ENCODE peak calls at places on chromosome 19, in eight cellular contexts. One of them, this sample, is unnamed. For H3K4me1, the result is how much of the 10 kb centered on the place peaks cover.

GRCh38 chr19:45156231-45156630 is 4.6 kb downstream of the NKPD1 start:
- DNase-seq in MM.1S: no peak
- DNase-seq in H9: peak
- DNase-seq in colonic mucosa: no peak
- DNase-seq in neural progenitor cell: peak
- DNase-seq in kidney: no peak
- DNase-seq in neuronal stem cell: no peak
- DNase-seq in IMR-90: no peak
- DNase-seq in this sample: peak

GRCh38 chr19:3067549-3067948 is 5.3 kb upstream of the TLE5 start:
- DNase-seq in MM.1S: no peak
- DNase-seq in kidney: peak
- DNase-seq in H9: no peak
- DNase-seq in colonic mucosa: no peak
- DNase-seq in neuronal stem cell: no peak
- DNase-seq in IMR-90: no peak
- DNase-seq in neural progenitor cell: no peak
- DNase-seq in this sample: no peak

GRCh38 chr19:45879971-45880370 is 6.0 kb downstream of the IRF2BP1 start:
- DNase-seq in kidney: no peak
- DNase-seq in neuronal stem cell: no peak
- DNase-seq in H9: no peak
- DNase-seq in colonic mucosa: no peak
- DNase-seq in IMR-90: no peak
- DNase-seq in MM.1S: no peak
- DNase-seq in neural progenitor cell: no peak
- DNase-seq in this sample: no peak

GRCh38 chr19:53961523-53962345 is 1.0 kb upstream of the CACNG8 start:
- DNase-seq in neural progenitor cell: peak
- DNase-seq in IMR-90: no peak
- DNase-seq in kidney: no peak
- DNase-seq in colonic mucosa: no peak
- DNase-seq in H9: no peak
- DNase-seq in MM.1S: no peak
- DNase-seq in neuronal stem cell: no peak
- DNase-seq in this sample: no peak

GRCh38 chr19:51803965-51804364 is 9.0 kb downstream of the FPR3 start:
- DNase-seq in kidney: no peak
- DNase-seq in MM.1S: no peak
- DNase-seq in colonic mucosa: no peak
- DNase-seq in H9: no peak
- DNase-seq in IMR-90: no peak
- DNase-seq in neural progenitor cell: no peak
- DNase-seq in neuronal stem cell: no peak
- DNase-seq in this sample: no peak

GRCh38 chr19:11261902-11262839 is at the start of gene DOCK6:
- DNase-seq in H9: peak
- DNase-seq in colonic mucosa: peak
- DNase-seq in neuronal stem cell: peak
- DNase-seq in neural progenitor cell: peak
- DNase-seq in kidney: peak
- DNase-seq in IMR-90: no peak
- DNase-seq in MM.1S: no peak
- DNase-seq in this sample: peak

GRCh38 chr19:10145031-10145430 is 25.3 kb upstream of the EIF3G start:
- DNase-seq in IMR-90: no peak
- DNase-seq in kidney: no peak
- DNase-seq in neuronal stem cell: no peak
- DNase-seq in MM.1S: no peak
- DNase-seq in neural progenitor cell: no peak
- DNase-seq in colonic mucosa: no peak
- DNase-seq in H9: no peak
- DNase-seq in this sample: no peak

GRCh38 chr19:18859676-18860301 is 28.0 kb downstream of the UPF1 start:
- DNase-seq in neuronal stem cell: no peak
- DNase-seq in kidney: no peak
- DNase-seq in colonic mucosa: peak
- DNase-seq in IMR-90: no peak
- DNase-seq in MM.1S: no peak
- DNase-seq in H9: no peak
- DNase-seq in neural progenitor cell: no peak
- DNase-seq in this sample: no peak

GRCh38 chr19:7973883-7974282 is 30.4 kb upstream of the TIMM44 start:
- DNase-seq in neural progenitor cell: no peak
- DNase-seq in colonic mucosa: no peak
- DNase-seq in neuronal stem cell: no peak
- DNase-seq in MM.1S: no peak
- DNase-seq in kidney: peak
- DNase-seq in IMR-90: no peak
- DNase-seq in H9: no peak
- DNase-seq in this sample: no peak

GRCh38 chr19:50492303-50493052 is 15.8 kb upstream of the GARIN5A start:
- DNase-seq in MM.1S: no peak
- DNase-seq in IMR-90: no peak
- DNase-seq in neural progenitor cell: peak
- DNase-seq in neuronal stem cell: no peak
- DNase-seq in colonic mucosa: no peak
- DNase-seq in kidney: peak
- DNase-seq in H9: peak
- DNase-seq in this sample: peak

GRCh38 chr19:17282488-17283256 is 971 bp downstream of the ANKLE1 start:
- DNase-seq in neural progenitor cell: peak
- DNase-seq in MM.1S: peak
- DNase-seq in IMR-90: peak
- DNase-seq in H9: peak
- DNase-seq in colonic mucosa: peak
- DNase-seq in kidney: peak
- DNase-seq in neuronal stem cell: peak
- DNase-seq in this sample: peak
- H3K9ac ChIP-seq in neural progenitor cell: no peak
- H3K9ac ChIP-seq in MM.1S: no peak
- H3K9ac ChIP-seq in IMR-90: no peak
- H3K9ac ChIP-seq in H9: no peak
- H3K9ac ChIP-seq in colonic mucosa: no peak
- H3K9ac ChIP-seq in kidney: peak
- H3K9ac ChIP-seq in neuronal stem cell: peak
- H3K9ac ChIP-seq in this sample: no peak

DNA sequence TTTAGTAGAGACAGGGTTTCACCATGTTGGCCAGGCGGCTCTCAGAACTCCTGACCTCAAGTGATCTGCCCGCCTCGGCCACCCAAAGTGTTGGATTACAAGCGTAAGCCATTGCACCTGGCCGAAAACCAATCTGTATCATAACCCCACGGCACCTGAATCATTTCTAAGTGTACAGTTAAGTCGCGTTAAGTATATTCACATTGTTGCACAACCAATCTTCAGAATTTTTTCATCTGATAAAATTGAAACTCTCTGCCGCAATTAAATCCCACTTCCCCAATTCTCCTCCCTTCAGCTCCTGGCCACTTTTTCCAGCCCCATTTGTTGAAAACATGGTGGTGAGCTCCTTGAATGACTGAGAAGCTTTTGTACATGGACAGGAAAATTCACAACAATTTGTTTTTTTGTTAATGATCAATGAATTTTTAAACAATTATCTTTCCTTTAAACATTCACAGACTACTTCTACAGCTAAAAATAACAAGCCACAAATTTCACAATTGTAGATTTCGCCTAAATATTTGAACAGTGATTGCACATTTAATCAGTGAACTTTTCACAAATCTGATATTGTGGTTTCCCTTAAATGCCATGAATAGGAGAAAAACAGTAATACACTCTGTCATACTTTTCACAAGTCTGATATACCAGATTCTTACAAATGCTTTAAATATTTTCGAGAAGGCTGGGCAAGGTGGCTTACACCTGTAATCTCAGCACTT is 13.8 kb downstream of the FGF21 start:
- DNase-seq in neuronal stem cell: no peak
- DNase-seq in MM.1S: no peak
- DNase-seq in colonic mucosa: no peak
- DNase-seq in kidney: no peak
- DNase-seq in H9: no peak
- DNase-seq in IMR-90: no peak
- DNase-seq in neural progenitor cell: no peak
- DNase-seq in this sample: no peak
- H3K4me1 ChIP-seq in neuronal stem cell: under half
- H3K4me1 ChIP-seq in MM.1S: under half
- H3K4me1 ChIP-seq in colonic mucosa: under half
- H3K4me1 ChIP-seq in kidney: under half
- H3K4me1 ChIP-seq in H9: under half
- H3K4me1 ChIP-seq in IMR-90: under half
- H3K4me1 ChIP-seq in neural progenitor cell: under half
- H3K4me1 ChIP-seq in this sample: under half

DNA sequence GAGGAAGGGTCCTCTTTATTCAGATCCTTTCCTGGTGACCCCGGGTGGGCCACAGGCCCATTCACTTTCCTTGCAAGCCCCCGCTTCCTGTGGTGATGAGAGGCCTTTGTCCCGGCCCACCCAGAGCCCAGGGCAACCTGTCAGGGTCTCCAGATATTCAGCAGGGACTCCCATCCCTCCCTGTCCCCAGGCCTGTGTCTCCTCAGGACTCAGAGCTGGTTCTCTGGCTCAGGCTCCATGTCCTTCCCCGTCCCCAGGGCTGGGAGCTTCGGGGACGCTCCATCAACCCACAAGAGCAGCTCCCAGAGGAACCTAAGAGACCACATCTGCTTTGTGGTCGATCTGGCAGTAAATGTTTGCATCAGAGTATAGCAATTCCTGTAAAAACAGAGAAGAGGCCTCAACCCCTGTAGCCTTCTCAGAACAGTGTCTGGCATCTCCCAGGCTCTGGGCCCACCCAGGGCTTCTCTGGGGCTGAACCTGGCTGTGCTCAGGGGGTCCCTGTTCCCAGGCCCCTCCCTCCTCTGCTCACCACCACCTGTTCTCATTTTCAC is 7.8 kb downstream of the CEACAM4 start:
- DNase-seq in neural progenitor cell: no peak
- DNase-seq in MM.1S: no peak
- DNase-seq in H9: peak
- DNase-seq in IMR-90: no peak
- DNase-seq in neuronal stem cell: no peak
- DNase-seq in colonic mucosa: no peak
- DNase-seq in kidney: no peak
- DNase-seq in this sample: no peak
- H3K9ac ChIP-seq in neural progenitor cell: no peak
- H3K9ac ChIP-seq in MM.1S: no peak
- H3K9ac ChIP-seq in H9: no peak
- H3K9ac ChIP-seq in IMR-90: no peak
- H3K9ac ChIP-seq in neuronal stem cell: no peak
- H3K9ac ChIP-seq in colonic mucosa: no peak
- H3K9ac ChIP-seq in kidney: no peak
- H3K9ac ChIP-seq in this sample: no peak

DNA sequence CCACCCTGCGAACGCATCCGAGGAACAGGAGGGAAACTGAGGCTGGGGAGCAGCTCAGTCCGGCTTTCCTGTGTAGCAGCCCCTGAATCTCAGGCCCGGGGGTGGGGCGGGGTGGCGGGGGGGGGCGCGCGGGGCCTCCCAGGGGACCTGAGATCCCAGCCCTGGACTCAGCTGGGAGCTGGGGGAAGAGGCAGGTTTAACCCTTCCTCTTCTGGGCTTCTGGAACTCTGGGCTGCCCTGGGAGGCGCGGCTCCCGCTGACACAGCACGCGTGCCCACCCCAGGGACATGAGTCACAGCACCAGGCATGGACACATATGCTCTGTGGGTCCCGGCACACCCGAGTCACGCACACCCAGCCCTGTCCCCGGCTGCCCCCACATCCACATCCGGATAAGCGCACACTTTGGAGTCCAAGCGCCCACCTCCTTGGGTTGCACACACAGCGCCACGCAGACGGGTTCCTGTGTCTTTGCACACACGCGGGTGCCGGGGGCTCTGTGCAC is 3.5 kb upstream of the CIRBP start:
- DNase-seq in IMR-90: peak
- DNase-seq in neuronal stem cell: no peak
- DNase-seq in colonic mucosa: peak
- DNase-seq in H9: no peak
- DNase-seq in neural progenitor cell: no peak
- DNase-seq in kidney: peak
- DNase-seq in MM.1S: no peak
- DNase-seq in this sample: no peak
- H3K4me1 ChIP-seq in IMR-90: under half
- H3K4me1 ChIP-seq in neuronal stem cell: half or more
- H3K4me1 ChIP-seq in colonic mucosa: under half
- H3K4me1 ChIP-seq in H9: under half
- H3K4me1 ChIP-seq in neural progenitor cell: half or more
- H3K4me1 ChIP-seq in kidney: under half
- H3K4me1 ChIP-seq in MM.1S: under half
- H3K4me1 ChIP-seq in this sample: under half

This sample was measured in endodermal cell.